ENCODE peak calls at places on chromosomes 7 and 10, in five cellular contexts. One of them, this sample, is unnamed. For H3K36me3, the result is how much of the 10 kb centered on the place peaks cover.

GRCh38 chr10:77531441-77532001 is 106.1 kb downstream of the KCNMA1 start:
- DNase-seq in WERI-Rb-1: peak
- DNase-seq in tibial nerve: no peak
- DNase-seq in naive thymus-derived CD4-positive, alpha-beta T cell: no peak
- DNase-seq in hepatocyte: peak
- DNase-seq in this sample: no peak

GRCh38 chr10:78299861-78300453 is 266.3 kb downstream of the RPS24 start:
- DNase-seq in WERI-Rb-1: no peak
- DNase-seq in tibial nerve: no peak
- DNase-seq in naive thymus-derived CD4-positive, alpha-beta T cell: no peak
- DNase-seq in hepatocyte: no peak
- DNase-seq in this sample: no peak

GRCh38 chr7:36653671-36654355 is 70.5 kb downstream of the AOAH start:
- DNase-seq in WERI-Rb-1: no peak
- DNase-seq in tibial nerve: no peak
- DNase-seq in naive thymus-derived CD4-positive, alpha-beta T cell: no peak
- DNase-seq in hepatocyte: no peak
- DNase-seq in this sample: peak

GRCh38 chr10:127033116-127033515 is 127.9 kb downstream of the DOCK1 start:
- DNase-seq in WERI-Rb-1: no peak
- DNase-seq in tibial nerve: no peak
- DNase-seq in naive thymus-derived CD4-positive, alpha-beta T cell: no peak
- DNase-seq in hepatocyte: no peak
- DNase-seq in this sample: no peak

GRCh38 chr7:516606-517456 is 2.8 kb downstream of the PDGFA start:
- DNase-seq in WERI-Rb-1: no peak
- DNase-seq in tibial nerve: no peak
- DNase-seq in naive thymus-derived CD4-positive, alpha-beta T cell: no peak
- DNase-seq in hepatocyte: peak
- DNase-seq in this sample: no peak

GRCh38 chr7:3559178-3559765 is 258.2 kb downstream of the SDK1 start:
- DNase-seq in WERI-Rb-1: no peak
- DNase-seq in tibial nerve: no peak
- DNase-seq in naive thymus-derived CD4-positive, alpha-beta T cell: no peak
- DNase-seq in hepatocyte: peak
- DNase-seq in this sample: no peak

GRCh38 chr7:1671876-1672451 is 1.9 kb downstream of the ELFN1 start:
- DNase-seq in WERI-Rb-1: no peak
- DNase-seq in tibial nerve: no peak
- DNase-seq in naive thymus-derived CD4-positive, alpha-beta T cell: no peak
- DNase-seq in hepatocyte: peak
- DNase-seq in this sample: peak

GRCh38 chr10:52261362-52261761 is 52.7 kb upstream of the DKK1 start:
- DNase-seq in WERI-Rb-1: no peak
- DNase-seq in tibial nerve: no peak
- DNase-seq in naive thymus-derived CD4-positive, alpha-beta T cell: no peak
- DNase-seq in hepatocyte: no peak
- DNase-seq in this sample: no peak

GRCh38 chr7:107161415-107161814 is 7.4 kb upstream of the HBP1 start:
- DNase-seq in WERI-Rb-1: no peak
- DNase-seq in tibial nerve: no peak
- DNase-seq in naive thymus-derived CD4-positive, alpha-beta T cell: no peak
- DNase-seq in hepatocyte: no peak
- DNase-seq in this sample: no peak

GRCh38 chr10:60849217-60849616 is 70.9 kb downstream of the CDK1 start:
- DNase-seq in WERI-Rb-1: no peak
- DNase-seq in tibial nerve: no peak
- DNase-seq in naive thymus-derived CD4-positive, alpha-beta T cell: no peak
- DNase-seq in hepatocyte: no peak
- DNase-seq in this sample: no peak

GRCh38 chr10:30788307-30788706 is 158.8 kb upstream of the LYZL2 start:
- DNase-seq in WERI-Rb-1: no peak
- DNase-seq in tibial nerve: no peak
- DNase-seq in naive thymus-derived CD4-positive, alpha-beta T cell: no peak
- DNase-seq in hepatocyte: no peak
- DNase-seq in this sample: no peak

GRCh38 chr7:141387521-141388217 is 163.5 kb upstream of the AGK start:
- DNase-seq in WERI-Rb-1: no peak
- DNase-seq in tibial nerve: no peak
- DNase-seq in naive thymus-derived CD4-positive, alpha-beta T cell: no peak
- DNase-seq in hepatocyte: no peak
- DNase-seq in this sample: no peak

GRCh38 chr7:54877683-54878082 is 118.7 kb upstream of the SEC61G start:
- DNase-seq in WERI-Rb-1: no peak
- DNase-seq in tibial nerve: no peak
- DNase-seq in naive thymus-derived CD4-positive, alpha-beta T cell: no peak
- DNase-seq in hepatocyte: no peak
- DNase-seq in this sample: no peak

GRCh38 chr10:98414932-98415709 is at the start of gene PYROXD2:
- DNase-seq in WERI-Rb-1: no peak
- DNase-seq in tibial nerve: peak
- DNase-seq in naive thymus-derived CD4-positive, alpha-beta T cell: peak
- DNase-seq in hepatocyte: peak
- DNase-seq in this sample: peak

GRCh38 chr7:131493559-131493958 is 62.9 kb downstream of the PODXL start:
- DNase-seq in WERI-Rb-1: peak
- DNase-seq in tibial nerve: no peak
- DNase-seq in naive thymus-derived CD4-positive, alpha-beta T cell: no peak
- DNase-seq in hepatocyte: no peak
- DNase-seq in this sample: no peak

GRCh38 chr7:141011443-141011842 is 3.3 kb downstream of the MRPS33 start:
- DNase-seq in WERI-Rb-1: no peak
- DNase-seq in tibial nerve: no peak
- DNase-seq in naive thymus-derived CD4-positive, alpha-beta T cell: no peak
- DNase-seq in hepatocyte: no peak
- DNase-seq in this sample: no peak

GRCh38 chr7:83105948-83106347 is 56.7 kb downstream of the PCLO start:
- DNase-seq in WERI-Rb-1: no peak
- DNase-seq in tibial nerve: no peak
- DNase-seq in naive thymus-derived CD4-positive, alpha-beta T cell: no peak
- DNase-seq in hepatocyte: no peak
- DNase-seq in this sample: no peak

GRCh38 chr10:78997635-78998618 is 70.8 kb upstream of the ZMIZ1 start:
- DNase-seq in WERI-Rb-1: no peak
- DNase-seq in tibial nerve: no peak
- DNase-seq in naive thymus-derived CD4-positive, alpha-beta T cell: no peak
- DNase-seq in hepatocyte: no peak
- DNase-seq in this sample: no peak

GRCh38 chr10:31650010-31650409 is 278.6 kb downstream of the ARHGAP12 start:
- DNase-seq in WERI-Rb-1: no peak
- DNase-seq in tibial nerve: peak
- DNase-seq in naive thymus-derived CD4-positive, alpha-beta T cell: no peak
- DNase-seq in hepatocyte: peak
- DNase-seq in this sample: no peak

GRCh38 chr7:15723840-15724239 is 37.4 kb upstream of the MEOX2 start:
- DNase-seq in WERI-Rb-1: no peak
- DNase-seq in tibial nerve: no peak
- DNase-seq in naive thymus-derived CD4-positive, alpha-beta T cell: no peak
- DNase-seq in hepatocyte: no peak
- DNase-seq in this sample: no peak

GRCh38 chr10:44477021-44477420 is 92.1 kb upstream of the CXCL12 start:
- DNase-seq in WERI-Rb-1: no peak
- DNase-seq in tibial nerve: no peak
- DNase-seq in naive thymus-derived CD4-positive, alpha-beta T cell: no peak
- DNase-seq in hepatocyte: no peak
- DNase-seq in this sample: no peak

GRCh38 chr7:133452611-133453010 is 199.7 kb downstream of the EXOC4 start:
- DNase-seq in WERI-Rb-1: no peak
- DNase-seq in tibial nerve: no peak
- DNase-seq in naive thymus-derived CD4-positive, alpha-beta T cell: no peak
- DNase-seq in hepatocyte: no peak
- DNase-seq in this sample: no peak

GRCh38 chr10:92493362-92493761 is 80.5 kb downstream of the IDE start:
- DNase-seq in WERI-Rb-1: no peak
- DNase-seq in tibial nerve: no peak
- DNase-seq in naive thymus-derived CD4-positive, alpha-beta T cell: no peak
- DNase-seq in hepatocyte: no peak
- DNase-seq in this sample: no peak

GRCh38 chr7:156650042-156650441 is 9.5 kb downstream of the RNF32 start:
- DNase-seq in WERI-Rb-1: peak
- DNase-seq in tibial nerve: no peak
- DNase-seq in naive thymus-derived CD4-positive, alpha-beta T cell: no peak
- DNase-seq in hepatocyte: peak
- DNase-seq in this sample: no peak

GRCh38 chr10:24440817-24441790 is 232.2 kb downstream of the KIAA1217 start:
- DNase-seq in WERI-Rb-1: no peak
- DNase-seq in tibial nerve: no peak
- DNase-seq in naive thymus-derived CD4-positive, alpha-beta T cell: no peak
- DNase-seq in hepatocyte: no peak
- DNase-seq in this sample: no peak

GRCh38 chr7:154965014-154965413 is 37.9 kb downstream of the PAXIP1 start:
- DNase-seq in WERI-Rb-1: no peak
- DNase-seq in tibial nerve: no peak
- DNase-seq in naive thymus-derived CD4-positive, alpha-beta T cell: no peak
- DNase-seq in hepatocyte: no peak
- DNase-seq in this sample: no peak

DNA sequence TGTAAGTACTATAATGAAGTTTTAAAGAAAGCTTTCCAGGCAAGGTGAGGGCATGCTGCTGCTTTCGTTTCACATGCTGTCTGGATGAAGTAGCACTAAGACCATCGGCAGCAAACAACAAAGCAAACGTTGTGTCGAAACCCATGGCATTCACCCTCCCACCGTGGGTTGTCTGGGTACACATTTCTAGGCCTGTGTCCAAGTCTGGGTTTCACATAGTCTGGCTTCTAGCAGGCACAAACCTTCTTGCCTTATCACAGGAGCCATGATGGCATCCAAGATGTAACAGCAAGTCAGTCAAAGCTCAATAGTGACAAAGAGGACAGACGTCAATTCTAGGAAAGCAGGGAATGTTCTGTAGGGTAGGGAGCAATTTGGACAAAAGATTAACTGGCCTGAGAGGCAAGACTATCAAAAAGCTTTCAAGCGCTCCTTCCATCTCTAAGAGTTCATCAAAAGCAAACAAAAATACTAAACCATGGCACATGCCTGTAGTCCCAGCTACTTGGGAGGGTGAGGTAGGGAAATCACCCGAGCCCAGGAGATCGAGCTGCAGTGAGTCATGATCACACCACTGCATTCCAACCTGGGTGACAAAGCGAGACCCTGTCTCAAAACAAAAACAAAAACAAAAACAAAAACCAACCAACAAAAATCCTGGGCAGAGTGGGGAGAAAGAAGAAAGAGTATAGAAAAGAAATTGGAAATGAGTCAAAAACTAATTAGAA is 42.7 kb downstream of the PAXIP1 start:
- DNase-seq in WERI-Rb-1: no peak
- DNase-seq in tibial nerve: no peak
- DNase-seq in naive thymus-derived CD4-positive, alpha-beta T cell: no peak
- DNase-seq in hepatocyte: no peak
- DNase-seq in this sample: no peak
- H3K36me3 ChIP-seq in WERI-Rb-1: half or more
- H3K36me3 ChIP-seq in tibial nerve: under half
- H3K36me3 ChIP-seq in naive thymus-derived CD4-positive, alpha-beta T cell: under half
- H3K36me3 ChIP-seq in hepatocyte: under half
- H3K36me3 ChIP-seq in this sample: half or more

GRCh38 chr10:88122145-88122544 is 258.7 kb downstream of the PTEN start:
- DNase-seq in WERI-Rb-1: peak
- DNase-seq in tibial nerve: no peak
- DNase-seq in naive thymus-derived CD4-positive, alpha-beta T cell: no peak
- DNase-seq in hepatocyte: no peak
- DNase-seq in this sample: no peak

GRCh38 chr10:88122571-88122970 is 259.1 kb downstream of the PTEN start:
- DNase-seq in WERI-Rb-1: peak
- DNase-seq in tibial nerve: no peak
- DNase-seq in naive thymus-derived CD4-positive, alpha-beta T cell: no peak
- DNase-seq in hepatocyte: no peak
- DNase-seq in this sample: no peak

GRCh38 chr10:88120075-88120474 is 256.6 kb downstream of the PTEN start:
- DNase-seq in WERI-Rb-1: no peak
- DNase-seq in tibial nerve: no peak
- DNase-seq in naive thymus-derived CD4-positive, alpha-beta T cell: no peak
- DNase-seq in hepatocyte: no peak
- DNase-seq in this sample: peak

GRCh38 chr10:88118769-88119559 is 255.5 kb downstream of the PTEN start:
- DNase-seq in WERI-Rb-1: no peak
- DNase-seq in tibial nerve: no peak
- DNase-seq in naive thymus-derived CD4-positive, alpha-beta T cell: no peak
- DNase-seq in hepatocyte: no peak
- DNase-seq in this sample: peak

GRCh38 chr10:88120599-88121333 is 257.3 kb downstream of the PTEN start:
- DNase-seq in WERI-Rb-1: no peak
- DNase-seq in tibial nerve: no peak
- DNase-seq in naive thymus-derived CD4-positive, alpha-beta T cell: no peak
- DNase-seq in hepatocyte: no peak
- DNase-seq in this sample: no peak
- H3K4me3 ChIP-seq in WERI-Rb-1: no peak
- H3K4me3 ChIP-seq in tibial nerve: no peak
- H3K4me3 ChIP-seq in naive thymus-derived CD4-positive, alpha-beta T cell: no peak
- H3K4me3 ChIP-seq in hepatocyte: no peak
- H3K4me3 ChIP-seq in this sample: no peak

DNA sequence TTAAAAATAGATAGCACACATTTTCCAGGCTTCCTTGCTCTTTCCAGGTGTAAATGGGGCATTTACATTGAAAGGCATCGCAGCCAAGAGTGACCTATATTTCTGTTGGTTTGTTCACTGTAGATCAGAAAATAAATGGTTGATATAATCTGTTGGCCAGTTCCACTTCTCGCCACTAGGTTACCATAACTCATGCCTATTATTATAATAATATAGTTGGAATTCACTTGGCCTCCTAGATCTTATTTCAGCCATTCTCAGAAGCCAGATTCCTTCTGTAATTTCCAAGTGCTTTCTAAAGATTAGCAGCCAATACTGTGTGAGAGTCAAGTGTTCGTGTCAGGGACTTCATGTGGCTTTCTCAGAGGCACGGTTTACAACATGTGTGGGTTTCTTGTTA is 179.5 kb downstream of the DNAH11 start:
- DNase-seq in WERI-Rb-1: no peak
- DNase-seq in tibial nerve: no peak
- DNase-seq in naive thymus-derived CD4-positive, alpha-beta T cell: no peak
- DNase-seq in hepatocyte: no peak
- DNase-seq in this sample: no peak
- H3K36me3 ChIP-seq in WERI-Rb-1: under half
- H3K36me3 ChIP-seq in tibial nerve: under half
- H3K36me3 ChIP-seq in naive thymus-derived CD4-positive, alpha-beta T cell: under half
- H3K36me3 ChIP-seq in hepatocyte: under half
- H3K36me3 ChIP-seq in this sample: under half

DNA sequence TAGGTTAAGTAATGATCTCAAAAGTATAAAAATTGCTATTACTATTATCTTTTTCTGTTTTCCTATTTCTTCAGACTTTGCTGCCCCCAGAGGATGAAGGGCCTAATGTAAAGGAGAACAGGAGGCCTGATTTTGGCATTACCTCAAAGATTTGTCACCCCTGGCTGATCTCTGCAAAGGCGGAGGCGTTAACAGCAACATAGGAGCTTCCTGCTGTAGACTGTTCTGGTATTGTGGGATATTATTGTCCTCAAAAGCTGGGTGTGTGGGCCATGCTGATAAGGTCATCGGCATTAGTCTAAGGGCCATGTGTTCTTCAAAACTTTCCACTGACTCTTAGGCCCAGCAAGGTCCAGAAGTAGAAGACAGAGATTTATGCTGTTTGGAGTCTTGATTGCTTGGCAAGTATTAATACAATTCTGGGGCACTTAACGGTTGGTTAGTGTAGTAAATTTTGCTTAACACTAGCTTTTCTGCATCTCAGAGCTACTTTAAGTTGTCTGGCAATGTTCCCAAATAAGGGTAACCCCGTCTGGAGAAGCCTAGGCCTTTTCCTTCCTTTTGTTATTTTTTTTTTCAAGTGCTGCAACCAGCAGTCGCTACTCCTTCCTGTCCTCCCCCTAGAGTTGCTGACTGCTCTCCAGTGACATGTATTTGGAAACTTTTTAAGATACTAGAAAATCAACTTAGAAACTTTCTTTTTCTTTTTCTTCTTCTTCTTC is 14.0 kb upstream of the ENTPD1 start:
- DNase-seq in WERI-Rb-1: no peak
- DNase-seq in tibial nerve: no peak
- DNase-seq in naive thymus-derived CD4-positive, alpha-beta T cell: no peak
- DNase-seq in hepatocyte: peak
- DNase-seq in this sample: no peak
- H3K4me3 ChIP-seq in WERI-Rb-1: no peak
- H3K4me3 ChIP-seq in tibial nerve: no peak
- H3K4me3 ChIP-seq in naive thymus-derived CD4-positive, alpha-beta T cell: no peak
- H3K4me3 ChIP-seq in hepatocyte: no peak
- H3K4me3 ChIP-seq in this sample: no peak